ENCODE peak calls at places on chromosome 19, in six cellular contexts. P is psoas muscle; I is GM20000; H is foreskin melanocyte; V is transverse colon; X is stimulated activated CD4-positive, alpha-beta T cell treated with anti-CD3 and anti-CD28 coated beads, Interleukin-1b, Interleukin-23, amount 100 ng/mL, for 1 hour. O is an unnamed sample.

GRCh38 chr19:55053735-55054134 is 9.2 kb downstream of the RDH13 start:
- DNase-seq in P (no peak), I (no peak), H (no peak), V (no peak), X (no peak), O (no peak)

GRCh38 chr19:42092350-42092749 is 16.4 kb downstream of the ZNF574 start:
- DNase-seq in P (no peak), I (peak), H (no peak), V (peak), X (no peak), O (no peak)

GRCh38 chr19:51573331-51573730 is 2.2 kb downstream of the ZNF175 start:
- DNase-seq in P (no peak), I (no peak), H (no peak), V (no peak), X (no peak), O (no peak)

GRCh38 chr19:17522988-17523872 is 11.8 kb downstream of the PGLS start:
- DNase-seq in P (peak), I (peak), H (no peak), V (peak), X (no peak), O (peak)

GRCh38 chr19:30682576-30683536 is 310.7 kb downstream of the ZNF536 start:
- DNase-seq in P (peak), I (peak), H (peak), V (peak), X (peak), O (peak)

GRCh38 chr19:33205110-33205509 is 11.0 kb downstream of the LRP3 start:
- DNase-seq in P (peak), I (no peak), H (no peak), V (no peak), X (no peak), O (no peak)

GRCh38 chr19:41541990-41542584 is 33.9 kb upstream of the CEACAM21 start:
- DNase-seq in P (no peak), I (no peak), H (no peak), V (peak), X (peak), O (peak)

GRCh38 chr19:28843771-28844492 is 369.0 kb downstream of the UQCRFS1 start:
- DNase-seq in P (no peak), I (no peak), H (no peak), V (no peak), X (no peak), O (no peak)

GRCh38 chr19:40583283-40583682 is 6.6 kb downstream of the SHKBP1 start:
- DNase-seq in P (no peak), I (no peak), H (no peak), V (no peak), X (no peak), O (no peak)

GRCh38 chr19:47658431-47659383 is 49.8 kb downstream of the BICRA start:
- DNase-seq in P (peak), I (no peak), H (peak), V (peak), X (no peak), O (peak)

GRCh38 chr19:8643860-8644653 is 13.6 kb downstream of the NFILZ start:
- DNase-seq in P (no peak), I (no peak), H (no peak), V (no peak), X (no peak), O (no peak)

GRCh38 chr19:29812080-29812880 is 489 bp downstream of the CCNE1 start:
- DNase-seq in P (peak), I (peak), H (no peak), V (peak), X (no peak), O (peak)

GRCh38 chr19:13846533-13847032 is 30.4 kb upstream of the NANOS3 start:
- DNase-seq in P (peak), I (peak), H (peak), V (peak), X (peak), O (peak)

GRCh38 chr19:54302252-54302651 is 10.7 kb downstream of the LILRA5 start:
- DNase-seq in P (no peak), I (no peak), H (no peak), V (no peak), X (no peak), O (no peak)

GRCh38 chr19:14005381-14006084 is 587 bp downstream of the RFX1 start:
- DNase-seq in P (peak), I (peak), H (peak), V (peak), X (peak), O (peak)

GRCh38 chr19:40284501-40285352 is at the start of gene AKT2:
- DNase-seq in P (no peak), I (peak), H (no peak), V (no peak), X (peak), O (no peak)

GRCh38 chr19:39645800-39646411 is 9.8 kb upstream of the LGALS16 start:
- DNase-seq in P (no peak), I (no peak), H (peak), V (no peak), X (no peak), O (no peak)

GRCh38 chr19:30173593-30174356 is 198.4 kb upstream of the ZNF536 start:
- DNase-seq in P (no peak), I (no peak), H (no peak), V (peak), X (no peak), O (peak)

GRCh38 chr19:848457-848921 is 3.6 kb upstream of the ELANE start:
- DNase-seq in P (peak), I (no peak), H (no peak), V (no peak), X (no peak), O (no peak)

GRCh38 chr19:6705931-6706632 is 14.4 kb downstream of the C3 start:
- DNase-seq in P (no peak), I (no peak), H (no peak), V (no peak), X (no peak), O (no peak)

GRCh38 chr19:4523306-4524110 is 5.2 kb upstream of the PLIN4 start:
- DNase-seq in P (peak), I (peak), H (no peak), V (peak), X (no peak), O (no peak)

GRCh38 chr19:18465214-18465963 is 27.5 kb upstream of the ISYNA1 start:
- DNase-seq in P (no peak), I (no peak), H (no peak), V (no peak), X (no peak), O (no peak)

GRCh38 chr19:40689339-40690049 is 957 bp downstream of the NUMBL start:
- DNase-seq in P (peak), I (no peak), H (no peak), V (no peak), X (no peak), O (no peak)

GRCh38 chr19:5823579-5824281 is 15.8 kb downstream of the FUT6 start:
- DNase-seq in P (no peak), I (no peak), H (no peak), V (peak), X (no peak), O (no peak)

GRCh38 chr19:3531716-3532115 is 7.3 kb upstream of the TEKTIP1 start:
- DNase-seq in P (no peak), I (no peak), H (no peak), V (no peak), X (no peak), O (no peak)

GRCh38 chr19:42062381-42062780 is 7.6 kb downstream of the GRIK5 start:
- DNase-seq in P (no peak), I (no peak), H (no peak), V (no peak), X (no peak), O (no peak)

GRCh38 chr19:30335306-30335886 is 36.8 kb upstream of the ZNF536 start:
- DNase-seq in P (no peak), I (no peak), H (no peak), V (no peak), X (no peak), O (no peak)

GRCh38 chr19:6125571-6125989 is 9.9 kb upstream of the ACSBG2 start:
- DNase-seq in P (no peak), I (peak), H (peak), V (peak), X (peak), O (peak)

GRCh38 chr19:7673995-7674667 is 2.8 kb upstream of the MCEMP1 start:
- DNase-seq in P (peak), I (no peak), H (peak), V (peak), X (no peak), O (peak)

GRCh38 chr19:12708641-12709040 is 12.2 kb upstream of the FBXW9 start:
- DNase-seq in P (no peak), I (no peak), H (no peak), V (no peak), X (no peak), O (no peak)

GRCh38 chr19:4507804-4508203 is 10.5 kb downstream of the PLIN4 start:
- DNase-seq in P (no peak), I (no peak), H (no peak), V (no peak), X (no peak), O (no peak)

GRCh38 chr19:7109678-7110289 is 40.3 kb downstream of the ZNF557 start:
- DNase-seq in P (no peak), I (no peak), H (no peak), V (no peak), X (no peak), O (no peak)

GRCh38 chr19:38250428-38250820 is 5.8 kb downstream of the PPP1R14A start:
- DNase-seq in P (no peak), I (no peak), H (no peak), V (no peak), X (no peak), O (no peak)

GRCh38 chr19:35528218-35529038 is at the start of gene SBSN:
- DNase-seq in P (no peak), I (no peak), H (no peak), V (no peak), X (no peak), O (no peak)

GRCh38 chr19:507286-508203 is at the start of gene TPGS1:
- DNase-seq in P (peak), I (peak), H (peak), V (peak), X (peak), O (peak)

GRCh38 chr19:53467503-53468262 is at the start of gene ZNF813:
- DNase-seq in P (peak), I (peak), H (peak), V (peak), X (peak), O (peak)

GRCh38 chr19:36120984-36121358 is 5.7 kb downstream of the TBCB start:
- DNase-seq in P (no peak), I (no peak), H (no peak), V (no peak), X (no peak), O (no peak)

GRCh38 chr19:46487802-46488445 is 7.7 kb downstream of the PNMA8B start:
- DNase-seq in P (peak), I (peak), H (peak), V (peak), X (peak), O (peak)

O was measured in mucosa of descending colon.